ENCODE peak calls at places on chromosomes 4 and X, in four cellular contexts. H is H54, R is aorta, A is ovary. V is an unnamed sample.
A peak's percentile ranks its signal among the peaks of the same experiment; 100 is the strongest.

GRCh38 chrX:17024896-17025295 is 78.4 kb downstream of the REPS2 start:
- DNase-seq in H (no peak), R (no peak), A (no peak), V (no peak)

GRCh38 chr4:25161599-25161960 is 1.3 kb upstream of the SEPSECS start:
- DNase-seq in H (no peak), R (no peak), A (no peak), V (peak; percentile 13)

GRCh38 chrX:16658284-16658683 is 8.3 kb downstream of the S100G start:
- DNase-seq in H (no peak), R (no peak), A (no peak), V (peak; percentile 25)

GRCh38 chr4:139921551-139922184 is 232.3 kb downstream of the MAML3 start:
- DNase-seq in H (no peak), R (no peak), A (no peak), V (no peak)

GRCh38 chr4:119623025-119623424 is 5.6 kb downstream of the PDE5A start:
- DNase-seq in H (no peak), R (no peak), A (no peak), V (no peak)

GRCh38 chr4:10006236-10006603 is 15.1 kb downstream of the SLC2A9 start:
- DNase-seq in H (no peak), R (no peak), A (peak; percentile 27), V (peak; percentile 17)

GRCh38 chr4:16569790-16570189 is 328.7 kb downstream of the LDB2 start:
- DNase-seq in H (no peak), R (no peak), A (no peak), V (no peak)

GRCh38 chr4:142614621-142615323 is 231.3 kb downstream of the INPP4B start:
- DNase-seq in H (no peak), R (no peak), A (no peak), V (peak; percentile 80)

GRCh38 chr4:99968330-99968729 is 18.3 kb upstream of the H2AZ1 start:
- DNase-seq in H (no peak), R (no peak), A (no peak), V (peak; percentile 66)

V was measured in fibroblast of villous mesenchyme.